ENCODE peak calls at places on chromosome 7, in six cellular contexts. E is SW 1271, C is amygdala, M is NCI-H2081, U is posterior vena cava, V is AG09319. W is an unnamed sample.

GRCh38 chr7:116610721-116611120 is 61.3 kb upstream of the MET start:
- DNase-seq in E (no peak), C (no peak), M (no peak), U (no peak), V (no peak), W (no peak)

GRCh38 chr7:152752513-152752912 is 7.0 kb upstream of the ACTR3B start:
- DNase-seq in E (no peak), C (no peak), M (no peak), U (no peak), V (no peak), W (no peak)

GRCh38 chr7:92325850-92326249 is 80.1 kb downstream of the ANKIB1 start:
- DNase-seq in E (no peak), C (no peak), M (no peak), U (no peak), V (no peak), W (no peak)

GRCh38 chr7:41130021-41130420 is 572.9 kb downstream of the INHBA start:
- DNase-seq in E (no peak), C (no peak), M (no peak), U (no peak), V (no peak), W (no peak)

GRCh38 chr7:134777470-134777869 is 2.0 kb upstream of the CALD1 start:
- DNase-seq in E (no peak), C (no peak), M (no peak), U (no peak), V (no peak), W (no peak)

GRCh38 chr7:102153586-102153948 is 133.1 kb upstream of the SH2B2 start:
- DNase-seq in E (no peak), C (no peak), M (no peak), U (no peak), V (no peak), W (no peak)

GRCh38 chr7:128124786-128125185 is 93.5 kb upstream of the LRRC4 start:
- DNase-seq in E (no peak), C (no peak), M (no peak), U (no peak), V (no peak), W (no peak)

GRCh38 chr7:91357379-91357778 is 93.1 kb downstream of the FZD1 start:
- DNase-seq in E (no peak), C (no peak), M (no peak), U (no peak), V (no peak), W (no peak)

GRCh38 chr7:6092953-6093354 is 61.8 kb downstream of the ANKRD61 start:
- DNase-seq in E (no peak), C (no peak), M (no peak), U (peak; percentile 13), V (no peak), W (no peak)

GRCh38 chr7:112481833-112482669 is 1.3 kb downstream of the LSMEM1 start:
- DNase-seq in E (peak; percentile 82), C (no peak), M (no peak), U (peak; percentile 87), V (peak; percentile 36), W (peak; percentile 40)

GRCh38 chr7:114140561-114140960 is 221.8 kb upstream of the PPP1R3A start:
- DNase-seq in E (no peak), C (no peak), M (no peak), U (no peak), V (no peak), W (no peak)

W was measured in T1000.